ENCODE peak calls at places on chromosomes 11 and 22, in nine cellular contexts. I is activated CD8-positive, alpha-beta memory T cell treated with anti-CD3 and anti-CD28 coated beads for 4 hours; T is HFFc6; D is heart right ventricle; K is RPMI7951; R is H4; V is tibial nerve; Q is effector CD4-positive, alpha-beta T cell; A is endodermal cell. C is an unnamed sample.

GRCh38 chr11:2203440-2204259 is 32.0 kb upstream of the TH start:
- DNase-seq in I (no peak), T (no peak), D (no peak), K (no peak), R (no peak), V (no peak), Q (no peak), A (peak), C (no peak)

GRCh38 chr11:121652982-121653381 is 200.2 kb upstream of the SORL1-AS1 start:
- DNase-seq in I (no peak), T (no peak), D (no peak), K (no peak), R (no peak), V (no peak), Q (no peak), A (no peak), C (no peak)

GRCh38 chr11:75562836-75563484 is 907 bp downstream of the SERPINH1 start:
- DNase-seq in I (no peak), T (peak), D (peak), K (peak), R (peak), V (no peak), Q (no peak), A (peak), C (no peak)

GRCh38 chr11:105609341-105609781 is 512 bp upstream of the GRIA4 start:
- DNase-seq in I (no peak), T (no peak), D (no peak), K (peak), R (peak), V (no peak), Q (no peak), A (peak), C (no peak)

GRCh38 chr11:62337682-62338181 is 484 bp downstream of the ASRGL1 start:
- DNase-seq in I (no peak), T (no peak), D (peak), K (no peak), R (no peak), V (no peak), Q (no peak), A (peak), C (no peak)

GRCh38 chr11:33868646-33869461 is 23.0 kb downstream of the LMO2 start:
- DNase-seq in I (no peak), T (no peak), D (peak), K (no peak), R (no peak), V (no peak), Q (no peak), A (peak), C (no peak)

GRCh38 chr11:9752091-9752490 is 88.2 kb downstream of the SWAP70 start:
- DNase-seq in I (no peak), T (no peak), D (peak), K (peak), R (peak), V (no peak), Q (no peak), A (no peak), C (no peak)

GRCh38 chr22:19679476-19680099 is 34.7 kb upstream of the SEPTIN5 start:
- DNase-seq in I (no peak), T (no peak), D (peak), K (peak), R (no peak), V (no peak), Q (peak), A (peak), C (peak)

GRCh38 chr11:85974126-85974525 is 94.8 kb downstream of the PICALM start:
- DNase-seq in I (no peak), T (no peak), D (no peak), K (no peak), R (no peak), V (no peak), Q (no peak), A (no peak), C (no peak)

GRCh38 chr11:11660351-11660750 is 38.5 kb upstream of the GALNT18 start:
- DNase-seq in I (no peak), T (no peak), D (no peak), K (no peak), R (no peak), V (no peak), Q (no peak), A (no peak), C (no peak)

GRCh38 chr22:42909363-42910058 is 52.4 kb upstream of the ARFGAP3 start:
- DNase-seq in I (no peak), T (no peak), D (no peak), K (no peak), R (no peak), V (no peak), Q (no peak), A (no peak), C (no peak)

GRCh38 chr11:78564037-78564888 is 10.4 kb downstream of the NARS2 start:
- DNase-seq in I (no peak), T (peak), D (no peak), K (peak), R (peak), V (no peak), Q (peak), A (peak), C (peak)

GRCh38 chr11:68340784-68341556 is 28.6 kb downstream of the LRP5 start:
- DNase-seq in I (no peak), T (no peak), D (no peak), K (no peak), R (no peak), V (no peak), Q (no peak), A (no peak), C (no peak)

GRCh38 chr22:26541167-26541819 is 29.0 kb upstream of the TFIP11 start:
- DNase-seq in I (no peak), T (no peak), D (no peak), K (no peak), R (no peak), V (no peak), Q (no peak), A (no peak), C (no peak)

GRCh38 chr22:48152154-48152775 is 1389.8 kb downstream of the TBC1D22A start:
- DNase-seq in I (no peak), T (no peak), D (no peak), K (no peak), R (no peak), V (no peak), Q (no peak), A (no peak), C (no peak)

GRCh38 chr11:118304227-118304808 is at the start of gene CD3E:
- DNase-seq in I (peak), T (no peak), D (no peak), K (no peak), R (no peak), V (no peak), Q (peak), A (no peak), C (no peak)

GRCh38 chr22:39994046-39994565 is 648 bp upstream of the FAM83F start:
- DNase-seq in I (peak), T (no peak), D (no peak), K (no peak), R (no peak), V (no peak), Q (peak), A (no peak), C (no peak)

GRCh38 chr22:37187891-37188761 is at the start of gene C1QTNF6:
- DNase-seq in I (no peak), T (no peak), D (peak), K (peak), R (peak), V (no peak), Q (no peak), A (peak), C (no peak)

GRCh38 chr11:66337103-66337899 is 1.1 kb upstream of the RIN1 start:
- DNase-seq in I (no peak), T (peak), D (no peak), K (peak), R (no peak), V (no peak), Q (no peak), A (no peak), C (no peak)

GRCh38 chr11:36453678-36454077 is 56.4 kb downstream of the TRAF6 start:
- DNase-seq in I (no peak), T (no peak), D (no peak), K (peak), R (peak), V (no peak), Q (no peak), A (no peak), C (no peak)

GRCh38 chr11:33492569-33492968 is 208.1 kb downstream of the C11orf91 start:
- DNase-seq in I (no peak), T (no peak), D (no peak), K (no peak), R (no peak), V (no peak), Q (no peak), A (no peak), C (no peak)

C was measured in lung.